ENCODE peak calls at places on chromosomes 2 and 18, in ten cellular contexts. D, P, X, R, Q, L, S, N, C and Z are unnamed samples.

GRCh38 chr18:79540161-79540913 is 139.3 kb upstream of the CTDP1 start:
- DNase-seq in D (no peak), P (no peak), X (peak), R (peak), Q (peak), L (no peak), S (peak), N (no peak), C (no peak), Z (no peak)

GRCh38 chr2:102508863-102509262 is 35.8 kb downstream of the SLC9A4 start:
- DNase-seq in D (no peak), P (no peak), X (no peak), R (no peak), Q (no peak), L (no peak), S (no peak), N (no peak), C (no peak), Z (no peak)

GRCh38 chr18:24022141-24022540 is 7.6 kb downstream of the TTC39C start:
- DNase-seq in D (no peak), P (no peak), X (no peak), R (no peak), Q (no peak), L (no peak), S (no peak), N (peak), C (no peak), Z (no peak)

GRCh38 chr2:41998789-41999470 is 48.9 kb upstream of the PKDCC start:
- DNase-seq in D (peak), P (no peak), X (no peak), R (no peak), Q (no peak), L (no peak), S (no peak), N (no peak), C (no peak), Z (peak)

GRCh38 chr2:239362497-239362896 is 38.3 kb downstream of the HDAC4 start:
- DNase-seq in D (no peak), P (no peak), X (no peak), R (no peak), Q (no peak), L (no peak), S (no peak), N (no peak), C (no peak), Z (no peak)

GRCh38 chr2:8263931-8264330 is 417.9 kb upstream of the ID2 start:
- DNase-seq in D (peak), P (no peak), X (no peak), R (no peak), Q (no peak), L (no peak), S (no peak), N (no peak), C (no peak), Z (no peak)

GRCh38 chr2:216670266-216671080 is 24.9 kb downstream of the IGFBP5 start:
- DNase-seq in D (no peak), P (no peak), X (no peak), R (no peak), Q (no peak), L (no peak), S (no peak), N (no peak), C (no peak), Z (no peak)

GRCh38 chr2:127568128-127568527 is 32.6 kb downstream of the MYO7B start:
- DNase-seq in D (no peak), P (no peak), X (no peak), R (peak), Q (no peak), L (no peak), S (no peak), N (no peak), C (no peak), Z (no peak)

GRCh38 chr18:28584726-28585125 is 407.8 kb upstream of the CDH2 start:
- DNase-seq in D (peak), P (no peak), X (no peak), R (peak), Q (peak), L (no peak), S (peak), N (peak), C (no peak), Z (peak)

GRCh38 chr2:43759195-43759594 is 14.6 kb upstream of the DYNC2LI1 start:
- DNase-seq in D (no peak), P (no peak), X (no peak), R (no peak), Q (peak), L (no peak), S (peak), N (peak), C (no peak), Z (peak)

GRCh38 chr2:178796079-178796677 is 11.0 kb downstream of the TTN start:
- DNase-seq in D (no peak), P (no peak), X (no peak), R (no peak), Q (peak), L (no peak), S (peak), N (peak), C (peak), Z (peak)

GRCh38 chr2:147433822-147434221 is 411.0 kb upstream of the ACVR2A start:
- DNase-seq in D (no peak), P (no peak), X (no peak), R (no peak), Q (no peak), L (no peak), S (no peak), N (no peak), C (no peak), Z (no peak)

GRCh38 chr2:174683392-174683759 is 80.9 kb downstream of the CHRNA1 start:
- DNase-seq in D (peak), P (peak), X (no peak), R (peak), Q (no peak), L (no peak), S (peak), N (peak), C (no peak), Z (no peak)

GRCh38 chr2:15159751-15160177 is 401.4 kb downstream of the NBAS start:
- DNase-seq in D (no peak), P (no peak), X (no peak), R (no peak), Q (peak), L (peak), S (peak), N (peak), C (peak), Z (peak)

GRCh38 chr18:76715012-76715608 is 107.2 kb upstream of the ZNF236 start:
- DNase-seq in D (no peak), P (no peak), X (no peak), R (no peak), Q (no peak), L (no peak), S (no peak), N (no peak), C (no peak), Z (no peak)

GRCh38 chr2:191049728-191050639 is 36.0 kb upstream of the STAT1 start:
- DNase-seq in D (no peak), P (no peak), X (no peak), R (no peak), Q (no peak), L (no peak), S (no peak), N (peak), C (no peak), Z (no peak)